ENCODE peak calls at places on chromosomes 7 and 10, in ten cellular contexts. P is GM23248, L is HepG2, Q is mammary epithelial cell, F is K562, M is GM23338, O is hepatocyte, S is astrocyte, Y is mesenchymal stem cell, U is MM.1S. B is an unnamed sample.

GRCh38 chr7:68562323-68562899 is 1035.9 kb upstream of the AUTS2 start:
- DNase-seq in P (no peak), L (no peak), Q (no peak), F (no peak), M (no peak), O (no peak), S (peak; percentile 14), Y (no peak), U (no peak), B (no peak)

GRCh38 chr10:99743841-99744240 is 11.8 kb downstream of the CUTC start:
- DNase-seq in P (no peak), L (no peak), Q (no peak), F (no peak), M (no peak), O (no peak), S (no peak), Y (no peak), U (no peak), B (no peak)

GRCh38 chr7:77738871-77739270 is 42.6 kb downstream of the RSBN1L start:
- DNase-seq in P (peak; percentile 61), L (no peak), Q (no peak), F (no peak), M (no peak), O (no peak), S (peak; percentile 46), Y (peak; percentile 88), U (no peak), B (no peak)

GRCh38 chr7:74105992-74106391 is 22.4 kb downstream of the LIMK1 start:
- DNase-seq in P (no peak), L (no peak), Q (no peak), F (no peak), M (no peak), O (no peak), S (no peak), Y (no peak), U (no peak), B (no peak)

GRCh38 chr10:1094112-1095057 is 38.2 kb downstream of the WDR37 start:
- DNase-seq in P (no peak), L (no peak), Q (peak; percentile 46), F (no peak), M (no peak), O (no peak), S (no peak), Y (no peak), U (no peak), B (no peak)

GRCh38 chr7:136012238-136012637 is 35.1 kb upstream of the MTPN start:
- DNase-seq in P (no peak), L (no peak), Q (no peak), F (no peak), M (no peak), O (no peak), S (no peak), Y (no peak), U (no peak), B (no peak)

GRCh38 chr7:103124429-103124979 is 24.4 kb downstream of the NAPEPLD start:
- DNase-seq in P (no peak), L (no peak), Q (no peak), F (no peak), M (no peak), O (no peak), S (no peak), Y (no peak), U (no peak), B (no peak)

GRCh38 chr7:100539436-100540006 is 518 bp downstream of the AGFG2 start:
- DNase-seq in P (no peak), L (no peak), Q (no peak), F (no peak), M (peak; percentile 39), O (no peak), S (no peak), Y (no peak), U (no peak), B (no peak)

GRCh38 chr10:75450062-75450429 is 18.6 kb downstream of the LRMDA start:
- DNase-seq in P (no peak), L (no peak), Q (no peak), F (no peak), M (no peak), O (no peak), S (no peak), Y (no peak), U (no peak), B (no peak)

GRCh38 chr7:57774300-57774699 is 324.3 kb downstream of the ZNF716 start:
- DNase-seq in P (no peak), L (no peak), Q (no peak), F (no peak), M (no peak), O (no peak), S (no peak), Y (no peak), U (no peak), B (no peak)

GRCh38 chr7:85823379-85823778 is 636.5 kb upstream of the SEMA3D start:
- DNase-seq in P (peak; percentile 34), L (no peak), Q (no peak), F (no peak), M (no peak), O (no peak), S (peak; percentile 3), Y (no peak), U (no peak), B (no peak)

GRCh38 chr10:82319558-82319957 is 444.6 kb downstream of the NRG3 start:
- DNase-seq in P (no peak), L (no peak), Q (no peak), F (no peak), M (peak; percentile 3), O (no peak), S (no peak), Y (no peak), U (no peak), B (no peak)

GRCh38 chr10:58180633-58181032 is 87.1 kb downstream of the IPMK start:
- DNase-seq in P (peak; percentile 16), L (no peak), Q (peak; percentile 49), F (no peak), M (no peak), O (no peak), S (no peak), Y (no peak), U (no peak), B (no peak)

GRCh38 chr7:15837627-15838026 is 151.1 kb upstream of the MEOX2 start:
- DNase-seq in P (peak; percentile 35), L (no peak), Q (no peak), F (no peak), M (no peak), O (no peak), S (no peak), Y (no peak), U (no peak), B (no peak)

GRCh38 chr7:15836041-15836440 is 149.6 kb upstream of the MEOX2 start:
- DNase-seq in P (peak; percentile 42), L (no peak), Q (no peak), F (no peak), M (no peak), O (no peak), S (peak; percentile 32), Y (no peak), U (no peak), B (no peak)

GRCh38 chr7:15839415-15840100 is 153.1 kb upstream of the MEOX2 start:
- DNase-seq in P (peak; percentile 46), L (no peak), Q (no peak), F (no peak), M (peak; percentile 86), O (peak; percentile 29), S (no peak), Y (peak; percentile 46), U (no peak), B (peak; percentile 38)
- H3K4me2 ChIP-seq in P (peak overlapping the region; percentile 77), L (no peak overlapping the region), Q (no peak overlapping the region), F (no peak overlapping the region), M (peak overlapping the region; percentile 16), O (peak overlapping the region; percentile 73), S (peak overlapping the region; percentile 79), Y (peak overlapping the region; percentile 45), U (no peak overlapping the region), B (no peak overlapping the region)

GRCh38 chr7:75928600-75928939 is 13.6 kb downstream of the POR start:
- DNase-seq in P (no peak), L (no peak), Q (no peak), F (no peak), M (no peak), O (no peak), S (no peak), Y (no peak), U (no peak), B (no peak)

GRCh38 chr7:75925717-75926435 is 10.9 kb downstream of the POR start:
- DNase-seq in P (no peak), L (no peak), Q (no peak), F (no peak), M (no peak), O (no peak), S (no peak), Y (no peak), U (no peak), B (no peak)

DNA sequence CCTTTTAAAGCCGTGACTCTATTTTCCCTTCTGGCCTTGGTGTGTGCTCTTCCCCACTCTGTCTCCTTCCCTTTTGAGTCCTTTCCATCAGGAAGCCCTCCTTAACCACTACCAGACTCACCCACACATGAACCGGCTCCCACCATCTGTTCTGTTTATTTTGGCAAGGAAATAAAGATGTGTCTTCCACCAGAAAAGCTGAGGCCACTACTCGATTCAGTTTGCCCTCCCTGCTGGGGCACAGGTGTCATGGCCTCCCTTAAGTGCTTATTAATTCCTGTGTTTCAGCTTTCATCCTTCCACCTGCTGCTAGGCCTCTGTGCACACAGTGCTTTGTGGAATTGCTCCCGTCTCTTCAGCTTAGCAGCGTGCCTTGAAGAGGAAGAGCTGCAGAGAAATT is 16.7 kb downstream of the POR start:
- DNase-seq in P (no peak), L (no peak), Q (no peak), F (no peak), M (no peak), O (no peak), S (no peak), Y (no peak), U (no peak), B (no peak)
- H3K4me2 ChIP-seq in P (no peak overlapping the region), L (no peak overlapping the region), Q (no peak overlapping the region), F (no peak overlapping the region), M (no peak overlapping the region), O (no peak overlapping the region), S (no peak overlapping the region), Y (peak overlapping the region; percentile 21), U (no peak overlapping the region), B (no peak overlapping the region)

DNA sequence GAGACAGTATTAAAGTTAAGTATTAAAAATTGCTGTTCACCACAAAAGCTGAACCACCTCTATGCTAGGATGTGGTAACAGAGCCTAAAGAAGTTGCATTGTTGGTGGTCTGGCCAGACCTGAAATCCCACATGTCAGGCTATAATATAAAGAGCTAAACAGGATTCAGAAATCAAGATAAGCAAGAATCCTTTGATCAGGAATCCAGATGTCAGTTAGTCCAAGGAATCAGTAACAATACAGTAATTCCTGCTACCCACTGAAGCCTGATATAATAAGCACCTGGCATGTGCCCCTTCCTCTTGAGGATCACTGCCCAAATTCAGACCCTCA is 48.9 kb downstream of the ZNF277 start:
- DNase-seq in P (no peak), L (no peak), Q (no peak), F (no peak), M (no peak), O (no peak), S (peak; percentile 19), Y (no peak), U (no peak), B (no peak)
- H3K4me2 ChIP-seq in P (no peak overlapping the region), L (no peak overlapping the region), Q (no peak overlapping the region), F (no peak overlapping the region), M (no peak overlapping the region), O (no peak overlapping the region), S (no peak overlapping the region), Y (no peak overlapping the region), U (no peak overlapping the region), B (no peak overlapping the region)

GRCh38 chr7:106775552-106775936 is 89.5 kb upstream of the PIK3CG start:
- DNase-seq in P (peak; percentile 87), L (no peak), Q (peak; percentile 87), F (peak; percentile 66), M (no peak), O (no peak), S (peak; percentile 84), Y (peak; percentile 85), U (no peak), B (no peak)
- H3K4me2 ChIP-seq in P (peak overlapping the region; percentile 85), L (no peak overlapping the region), Q (peak overlapping the region; percentile 39), F (peak overlapping the region; percentile 90), M (no peak overlapping the region), O (no peak overlapping the region), S (peak overlapping the region; percentile 79), Y (no peak overlapping the region), U (no peak overlapping the region), B (no peak overlapping the region)